ENCODE peak calls at places on chromosomes 2 and 18, in ten cellular contexts. W is CD4-positive, CD25-positive, alpha-beta regulatory T cell; G is transverse colon; L is AG04450; O is colonic mucosa; F is tibial artery; T is CD8-positive, alpha-beta T cell; C is dorsolateral prefrontal cortex; S is mesendoderm; D is spleen. R is an unnamed sample.
A peak's percentile ranks its signal among the peaks of the same experiment; 100 is the strongest.

GRCh38 chr2:212480447-212480846 is 58.2 kb downstream of the ERBB4 start:
- DNase-seq in W (no peak), G (no peak), L (no peak), O (no peak), F (no peak), T (no peak), C (no peak), S (no peak), D (no peak), R (no peak)

GRCh38 chr2:25233916-25234610 is 65.7 kb upstream of the POMC start:
- DNase-seq in W (no peak), G (no peak), L (no peak), O (no peak), F (no peak), T (no peak), C (no peak), S (no peak), D (no peak), R (no peak)

GRCh38 chr2:37615808-37616673 is 55.4 kb downstream of the CDC42EP3 start:
- DNase-seq in W (peak; percentile 13), G (peak; percentile 47), L (no peak), O (peak; percentile 47), F (peak; percentile 74), T (peak; percentile 85), C (no peak), S (peak; percentile 32), D (peak; percentile 92), R (no peak)

GRCh38 chr18:44742741-44743311 is 62.1 kb downstream of the SETBP1 start:
- DNase-seq in W (no peak), G (no peak), L (peak; percentile 4), O (peak; percentile 50), F (peak; percentile 66), T (no peak), C (peak; percentile 60), S (peak; percentile 58), D (no peak), R (peak; percentile 18)

GRCh38 chr2:191959209-191959608 is 112.3 kb upstream of the CAVIN2 start:
- DNase-seq in W (no peak), G (no peak), L (no peak), O (no peak), F (no peak), T (no peak), C (no peak), S (no peak), D (no peak), R (no peak)

GRCh38 chr2:3971313-3972192 is 268.2 kb downstream of the DCDC2C start:
- DNase-seq in W (no peak), G (no peak), L (no peak), O (no peak), F (no peak), T (no peak), C (no peak), S (no peak), D (no peak), R (no peak)

GRCh38 chr2:200320344-200320743 is 13.9 kb downstream of the SPATS2L start:
- DNase-seq in W (no peak), G (no peak), L (no peak), O (no peak), F (no peak), T (no peak), C (no peak), S (no peak), D (no peak), R (no peak)

GRCh38 chr2:9373047-9373446 is 50.3 kb downstream of the ITGB1BP1 start:
- DNase-seq in W (no peak), G (no peak), L (no peak), O (no peak), F (no peak), T (no peak), C (no peak), S (no peak), D (no peak), R (no peak)

GRCh38 chr2:170254293-170254732 is 76.4 kb downstream of the MYO3B start:
- DNase-seq in W (no peak), G (no peak), L (no peak), O (no peak), F (no peak), T (no peak), C (no peak), S (no peak), D (no peak), R (no peak)

GRCh38 chr2:158024288-158024898 is 77.3 kb upstream of the UPP2 start:
- DNase-seq in W (no peak), G (peak; percentile 48), L (no peak), O (peak; percentile 56), F (no peak), T (peak; percentile 66), C (peak; percentile 35), S (peak; percentile 66), D (no peak), R (no peak)

GRCh38 chr18:12384261-12384660 is 7.2 kb upstream of the AFG3L2 start:
- DNase-seq in W (no peak), G (no peak), L (no peak), O (no peak), F (no peak), T (no peak), C (no peak), S (no peak), D (no peak), R (no peak)

GRCh38 chr2:168244318-168244717 is 3.1 kb downstream of the STK39 start:
- DNase-seq in W (peak; percentile 15), G (peak; percentile 54), L (no peak), O (peak; percentile 68), F (no peak), T (no peak), C (no peak), S (no peak), D (peak; percentile 62), R (no peak)

GRCh38 chr2:217856159-217856558 is 146.6 kb downstream of the TNS1 start:
- DNase-seq in W (no peak), G (no peak), L (no peak), O (no peak), F (no peak), T (no peak), C (no peak), S (no peak), D (peak; percentile 51), R (no peak)
- H3K4me3 ChIP-seq in W (no peak overlapping the region), G (no peak overlapping the region), L (no peak overlapping the region), O (no peak overlapping the region), F (no peak overlapping the region), T (no peak overlapping the region), C (no peak overlapping the region), S (no peak overlapping the region), D (no peak overlapping the region), R (no peak overlapping the region)

GRCh38 chr2:6143812-6144211 is 451.6 kb downstream of the SOX11 start:
- DNase-seq in W (no peak), G (no peak), L (no peak), O (no peak), F (no peak), T (no peak), C (no peak), S (no peak), D (no peak), R (no peak)
- H3K4me3 ChIP-seq in W (no peak overlapping the region), G (no peak overlapping the region), L (no peak overlapping the region), O (no peak overlapping the region), F (no peak overlapping the region), T (no peak overlapping the region), C (no peak overlapping the region), S (no peak overlapping the region), D (no peak overlapping the region), R (no peak overlapping the region)

DNA sequence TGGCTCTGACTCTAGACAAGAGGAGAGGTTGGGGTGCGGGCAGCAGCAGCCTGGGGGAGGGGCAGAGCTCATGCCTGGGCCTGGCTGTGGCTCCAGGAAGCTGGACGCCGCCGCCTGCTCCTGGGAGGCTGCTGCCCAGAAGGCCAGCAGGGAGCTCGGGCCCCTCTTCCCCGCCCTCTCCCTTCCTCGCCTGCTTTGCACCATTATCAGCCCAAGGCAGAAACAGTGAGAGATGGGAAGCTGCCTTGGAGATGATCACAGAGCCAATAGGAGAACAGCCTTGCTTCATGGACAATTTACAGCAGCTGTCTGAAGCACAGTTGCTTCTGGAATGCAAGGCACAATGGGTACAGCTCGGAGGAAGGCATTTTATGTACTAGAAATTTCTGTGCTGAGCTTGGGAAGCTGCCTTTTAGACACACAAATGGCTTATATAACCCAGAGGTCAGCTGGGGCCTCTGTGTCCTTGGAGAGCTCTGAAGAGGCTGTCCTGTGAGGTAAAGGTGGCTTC is 55.3 kb upstream of the AFF3 start:
- DNase-seq in W (no peak), G (peak; percentile 30), L (no peak), O (no peak), F (peak; percentile 50), T (no peak), C (no peak), S (peak; percentile 74), D (no peak), R (no peak)
- H3K4me3 ChIP-seq in W (no peak overlapping the region), G (no peak overlapping the region), L (no peak overlapping the region), O (no peak overlapping the region), F (peak overlapping the region; percentile 21), T (no peak overlapping the region), C (no peak overlapping the region), S (no peak overlapping the region), D (no peak overlapping the region), R (no peak overlapping the region)

DNA sequence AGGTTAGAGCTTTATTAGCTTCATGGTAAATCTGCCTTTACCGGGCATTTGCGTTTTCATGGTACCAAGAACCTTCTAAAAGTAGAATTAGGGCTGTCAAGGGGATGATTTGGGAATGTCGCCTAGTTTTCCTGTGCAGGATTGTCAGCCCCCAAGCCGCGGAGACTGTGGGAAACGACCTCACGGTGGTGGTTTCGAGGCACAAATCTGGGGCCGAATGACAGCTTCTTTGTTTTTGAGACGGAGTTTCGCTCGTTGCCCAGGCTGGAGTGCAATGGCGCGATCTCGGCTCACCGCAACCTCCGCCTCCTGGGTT is 615 bp upstream of the USP39 start:
- DNase-seq in W (no peak), G (no peak), L (no peak), O (no peak), F (no peak), T (no peak), C (no peak), S (no peak), D (peak; percentile 78), R (no peak)
- H3K4me3 ChIP-seq in W (no peak overlapping the region), G (no peak overlapping the region), L (no peak overlapping the region), O (peak overlapping the region; percentile 99), F (peak overlapping the region; percentile 90), T (no peak overlapping the region), C (peak overlapping the region; percentile 98), S (no peak overlapping the region), D (peak overlapping the region; percentile 85), R (no peak overlapping the region)

DNA sequence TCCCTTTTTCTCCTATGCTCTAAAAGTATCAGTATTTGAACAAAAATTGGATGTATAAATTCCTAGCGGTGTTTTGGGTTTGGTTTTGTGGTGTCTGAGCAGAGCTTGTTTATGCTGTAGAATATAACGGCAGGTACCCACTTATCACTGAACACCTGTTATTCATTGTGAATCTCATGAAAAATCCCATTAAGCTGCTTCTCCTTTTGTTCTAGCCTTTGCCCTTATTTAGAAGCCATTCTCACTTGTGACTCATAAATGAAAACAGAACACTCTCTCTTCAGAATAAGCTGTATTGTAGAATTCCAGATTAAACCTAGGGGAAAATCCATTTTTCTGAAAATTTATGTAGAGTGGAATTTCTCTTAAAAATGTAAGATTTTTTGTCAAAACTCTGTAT is 104.0 kb downstream of the PRPF40A start:
- DNase-seq in W (no peak), G (no peak), L (no peak), O (no peak), F (no peak), T (no peak), C (no peak), S (no peak), D (no peak), R (no peak)
- H3K4me3 ChIP-seq in W (no peak overlapping the region), G (no peak overlapping the region), L (no peak overlapping the region), O (no peak overlapping the region), F (no peak overlapping the region), T (no peak overlapping the region), C (no peak overlapping the region), S (no peak overlapping the region), D (no peak overlapping the region), R (no peak overlapping the region)